ENCODE peak calls at places on chromosome X, in four cellular contexts. P is HCT116, J is Panc1, Q is SK-N-SH. X is an unnamed sample. For H3K27me3, the result is how much of the 10 kb centered on the place peaks cover.

GRCh38 chrX:49111846-49112245 is 11.7 kb downstream of the GPKOW start:
- DNase-seq in P (no peak), J (no peak), Q (no peak), X (no peak)

GRCh38 chrX:2320580-2321327 is 180.0 kb downstream of the DHRSX start:
- DNase-seq in P (no peak), J (no peak), Q (peak), X (peak)

GRCh38 chrX:123731258-123731986 is 1.4 kb downstream of the THOC2 start:
- DNase-seq in P (no peak), J (no peak), Q (peak), X (no peak)

GRCh38 chrX:2504706-2505332 is 4.0 kb upstream of the DHRSX start:
- DNase-seq in P (no peak), J (no peak), Q (no peak), X (no peak)

GRCh38 chrX:136268051-136269048 is 17.1 kb upstream of the MAP7D3 start:
- DNase-seq in P (peak), J (no peak), Q (peak), X (no peak)

GRCh38 chrX:8364369-8365141 is 100.1 kb upstream of the VCX3B start:
- DNase-seq in P (no peak), J (no peak), Q (peak), X (no peak)

GRCh38 chrX:112058255-112058654 is 24.3 kb downstream of the TRPC5 start:
- DNase-seq in P (no peak), J (no peak), Q (no peak), X (no peak)

GRCh38 chrX:118823263-118824172 is at the start of gene ZCCHC12:
- DNase-seq in P (peak), J (no peak), Q (peak), X (peak)

GRCh38 chrX:22674947-22675346 is 324.8 kb upstream of the DDX53 start:
- DNase-seq in P (no peak), J (no peak), Q (no peak), X (no peak)

GRCh38 chrX:69070949-69071650 is 94.2 kb downstream of the PJA1 start:
- DNase-seq in P (no peak), J (no peak), Q (peak), X (no peak)

GRCh38 chrX:137072396-137072795 is 38.6 kb upstream of the GPR101 start:
- DNase-seq in P (no peak), J (no peak), Q (no peak), X (no peak)

GRCh38 chrX:120380699-120381098 is 18.8 kb downstream of the ATP1B4 start:
- DNase-seq in P (peak), J (no peak), Q (no peak), X (no peak)

GRCh38 chrX:66018585-66019309 is 21.1 kb downstream of the VSIG4 start:
- DNase-seq in P (no peak), J (no peak), Q (no peak), X (peak)

GRCh38 chrX:38375888-38376287 is 23.5 kb downstream of the OTC start:
- DNase-seq in P (peak), J (peak), Q (peak), X (no peak)

GRCh38 chrX:2635366-2635765 is 55.7 kb upstream of the CD99 start:
- DNase-seq in P (no peak), J (no peak), Q (no peak), X (no peak)

GRCh38 chrX:104098151-104098808 is 14.0 kb upstream of the ZCCHC18 start:
- DNase-seq in P (peak), J (peak), Q (peak), X (peak)

GRCh38 chrX:97117572-97117971 is 233.9 kb downstream of the RPA4 start:
- DNase-seq in P (no peak), J (no peak), Q (no peak), X (no peak)

GRCh38 chrX:675896-676295 is 45.3 kb downstream of the SHOX start:
- DNase-seq in P (no peak), J (no peak), Q (no peak), X (no peak)

GRCh38 chrX:18873189-18873791 is 110.6 kb downstream of the PHKA2 start:
- DNase-seq in P (peak), J (no peak), Q (peak), X (no peak)

GRCh38 chrX:1451251-1451675 is 1.4 kb downstream of the ASMTL start:
- DNase-seq in P (no peak), J (no peak), Q (no peak), X (no peak)

GRCh38 chrX:122941801-122942200 is 242.3 kb upstream of the GRIA3 start:
- DNase-seq in P (no peak), J (no peak), Q (no peak), X (no peak)

GRCh38 chrX:12974217-12974796 is 603 bp upstream of the TMSB4X start:
- DNase-seq in P (no peak), J (no peak), Q (peak), X (no peak)

DNA sequence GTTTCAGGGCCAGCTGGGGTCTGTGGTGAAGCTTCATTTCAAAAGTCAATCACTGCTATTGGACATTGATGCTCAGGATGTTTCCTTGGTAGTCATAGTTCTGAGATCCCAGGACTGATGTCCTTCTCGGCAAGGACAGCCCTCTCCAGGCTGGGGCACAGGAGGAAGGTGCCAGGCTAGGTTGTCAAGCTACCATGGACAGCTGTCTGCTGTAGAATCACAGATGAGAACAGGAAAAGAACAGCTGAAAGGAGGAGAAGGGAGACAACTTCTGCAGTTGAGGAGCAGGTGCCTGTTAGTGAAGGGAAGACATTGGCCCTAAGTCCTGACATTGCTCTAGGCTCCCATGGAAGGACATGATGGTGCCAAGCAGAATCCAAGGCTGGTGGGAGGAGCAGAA is 58.0 kb downstream of the XAGE2 start:
- DNase-seq in P (no peak), J (no peak), Q (no peak), X (no peak)
- H3K27me3 ChIP-seq in P (under half), J (under half), Q (under half), X (under half)

GRCh38 chrX:154918060-154918483 is 31.9 kb downstream of the F8A1 start:
- DNase-seq in P (peak), J (peak), Q (peak), X (peak)
- TF ChIP-seq REST in P (no peak), J (no peak), Q (no peak), X (no peak)

GRCh38 chrX:154486396-154487207 is at the start of gene UBL4A:
- DNase-seq in P (peak), J (no peak), Q (peak), X (peak)
- H3K27ac ChIP-seq in P (peak), J (peak), Q (peak), X (peak)

DNA sequence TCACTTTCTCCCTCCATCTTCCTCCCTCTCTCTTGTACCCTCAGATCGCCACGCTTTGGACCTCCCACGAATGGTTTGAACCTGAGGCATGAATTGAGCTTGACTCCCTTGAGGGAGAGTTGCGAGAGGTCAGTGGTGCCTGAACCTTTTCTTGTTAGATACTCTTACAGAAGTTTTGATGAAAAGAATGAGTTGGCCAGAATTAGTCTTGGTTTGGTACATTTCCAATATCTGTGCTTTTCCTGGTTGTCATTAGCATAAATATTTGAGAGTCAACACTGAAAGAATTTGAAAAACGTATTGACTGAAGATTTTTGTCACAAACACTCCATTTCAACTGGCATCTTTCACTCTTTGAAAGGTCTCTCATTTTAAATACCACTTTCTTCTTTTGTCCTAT is 510.6 kb upstream of the DIPK2B start:
- DNase-seq in P (no peak), J (no peak), Q (no peak), X (no peak)
- H3K27me3 ChIP-seq in P (under half), J (under half), Q (under half), X (under half)